ENCODE peak calls at places on chromosomes 13 and 19, in four cellular contexts. Z, D, Q and E are unnamed samples.

GRCh38 chr13:23899555-23899954 is 2.3 kb upstream of the C1QTNF9B start:
- DNase-seq in Z (peak), D (no peak), Q (peak), E (peak)

GRCh38 chr19:3658823-3659745 is 32.5 kb upstream of the CACTIN start:
- DNase-seq in Z (no peak), D (no peak), Q (no peak), E (no peak)

GRCh38 chr19:53002479-53002878 is 11.2 kb upstream of the ERVV-1 start:
- DNase-seq in Z (no peak), D (no peak), Q (no peak), E (no peak)

GRCh38 chr13:91372813-91373420 is 25.4 kb downstream of the MIR17HG start:
- DNase-seq in Z (no peak), D (no peak), Q (no peak), E (no peak)

GRCh38 chr13:30235206-30235605 is 72.1 kb downstream of the KATNAL1 start:
- DNase-seq in Z (no peak), D (no peak), Q (no peak), E (peak)

GRCh38 chr13:23500858-23501257 is 67.4 kb upstream of the SACS start:
- DNase-seq in Z (peak), D (no peak), Q (peak), E (peak)

GRCh38 chr19:2051771-2052704 is 994 bp upstream of the MKNK2 start:
- DNase-seq in Z (no peak), D (no peak), Q (no peak), E (no peak)

GRCh38 chr19:13011653-13012389 is 16.5 kb downstream of the NFIX start:
- DNase-seq in Z (no peak), D (no peak), Q (no peak), E (no peak)

GRCh38 chr19:44725251-44725650 is 23.3 kb upstream of the BCL3 start:
- DNase-seq in Z (no peak), D (no peak), Q (no peak), E (no peak)

GRCh38 chr19:35960432-35960972 is 24.3 kb downstream of the LRFN3 start:
- DNase-seq in Z (no peak), D (no peak), Q (no peak), E (no peak)

GRCh38 chr13:40130871-40131636 is 475.6 kb downstream of the COG6 start:
- DNase-seq in Z (peak), D (no peak), Q (no peak), E (peak)

GRCh38 chr13:99731747-99732146 is 230.5 kb downstream of the TM9SF2 start:
- DNase-seq in Z (no peak), D (no peak), Q (no peak), E (no peak)

GRCh38 chr13:26529441-26529840 is 28.0 kb upstream of the WASF3 start:
- DNase-seq in Z (peak), D (no peak), Q (peak), E (peak)